ENCODE peak calls at places on chromosomes 12 and 14, in ten cellular contexts. M is CD8-positive, alpha-beta T cell; W is endodermal cell; V is stomach; E is A549; O is fibroblast of lung; U is ovary; S is hepatocyte; H is heart left ventricle; T is lung. K is an unnamed sample.

GRCh38 chr12:99111600-99111999 is 466.5 kb downstream of the APAF1 start:
- DNase-seq in S (no peak), H (no peak), O (no peak), M (no peak), T (no peak), E (no peak), V (no peak), U (no peak), W (no peak), K (no peak)

GRCh38 chr12:47276253-47277070 is 196.7 kb upstream of the AMIGO2 start:
- DNase-seq in T (peak; percentile 59), W (no peak), U (no peak), E (no peak), H (peak; percentile 32), V (no peak), S (peak; percentile 53), O (peak; percentile 72), M (peak; percentile 78), K (peak; percentile 26)

GRCh38 chr14:22657861-22658260 is 13.7 kb upstream of the OR6J1 start:
- DNase-seq in W (no peak), T (no peak), M (no peak), E (no peak), H (no peak), O (peak; percentile 78), S (no peak), V (no peak), U (no peak), K (no peak)

GRCh38 chr12:67468549-67469245 is 179.8 kb upstream of the DYRK2 start:
- DNase-seq in O (no peak), W (no peak), H (no peak), S (no peak), M (no peak), E (no peak), V (no peak), U (no peak), T (no peak), K (no peak)

GRCh38 chr14:23181946-23182345 is 1.5 kb downstream of the SLC7A8 start:
- DNase-seq in T (no peak), O (no peak), S (no peak), V (no peak), M (no peak), H (no peak), E (no peak), U (no peak), W (peak; percentile 53), K (no peak)

GRCh38 chr12:93380480-93381121 is 2.9 kb downstream of the NUDT4 start:
- DNase-seq in M (no peak), O (peak; percentile 62), E (no peak), V (no peak), U (no peak), S (peak; percentile 40), T (no peak), W (no peak), H (no peak), K (no peak)

GRCh38 chr12:131942671-131943070 is 7.1 kb upstream of the EP400 start:
- DNase-seq in H (peak; percentile 10), S (no peak), O (no peak), T (no peak), U (no peak), E (no peak), M (no peak), V (peak; percentile 7), W (no peak), K (no peak)

GRCh38 chr14:63473194-63473788 is 69.9 kb downstream of the PPP2R5E start:
- DNase-seq in V (no peak), U (no peak), W (no peak), E (no peak), H (no peak), T (no peak), S (no peak), O (peak; percentile 49), M (no peak), K (no peak)

GRCh38 chr12:122194804-122195203 is 8.7 kb upstream of the B3GNT4 start:
- DNase-seq in H (no peak), S (no peak), U (no peak), T (no peak), O (no peak), E (no peak), W (no peak), V (no peak), M (no peak), K (no peak)

GRCh38 chr12:122187466-122187865 is 4.5 kb downstream of the LRRC43 start:
- DNase-seq in T (no peak), H (no peak), E (no peak), U (no peak), W (peak; percentile 55), O (no peak), S (no peak), M (no peak), V (no peak), K (no peak)

GRCh38 chr12:122189626-122190475 is 6.9 kb downstream of the LRRC43 start:
- DNase-seq in M (no peak), S (no peak), H (no peak), T (no peak), U (no peak), W (no peak), O (no peak), V (no peak), E (no peak), K (no peak)

GRCh38 chr12:122192441-122192840 is 9.5 kb downstream of the LRRC43 start:
- DNase-seq in T (no peak), S (no peak), V (no peak), M (no peak), O (no peak), H (no peak), U (no peak), E (no peak), W (no peak), K (no peak)

DNA sequence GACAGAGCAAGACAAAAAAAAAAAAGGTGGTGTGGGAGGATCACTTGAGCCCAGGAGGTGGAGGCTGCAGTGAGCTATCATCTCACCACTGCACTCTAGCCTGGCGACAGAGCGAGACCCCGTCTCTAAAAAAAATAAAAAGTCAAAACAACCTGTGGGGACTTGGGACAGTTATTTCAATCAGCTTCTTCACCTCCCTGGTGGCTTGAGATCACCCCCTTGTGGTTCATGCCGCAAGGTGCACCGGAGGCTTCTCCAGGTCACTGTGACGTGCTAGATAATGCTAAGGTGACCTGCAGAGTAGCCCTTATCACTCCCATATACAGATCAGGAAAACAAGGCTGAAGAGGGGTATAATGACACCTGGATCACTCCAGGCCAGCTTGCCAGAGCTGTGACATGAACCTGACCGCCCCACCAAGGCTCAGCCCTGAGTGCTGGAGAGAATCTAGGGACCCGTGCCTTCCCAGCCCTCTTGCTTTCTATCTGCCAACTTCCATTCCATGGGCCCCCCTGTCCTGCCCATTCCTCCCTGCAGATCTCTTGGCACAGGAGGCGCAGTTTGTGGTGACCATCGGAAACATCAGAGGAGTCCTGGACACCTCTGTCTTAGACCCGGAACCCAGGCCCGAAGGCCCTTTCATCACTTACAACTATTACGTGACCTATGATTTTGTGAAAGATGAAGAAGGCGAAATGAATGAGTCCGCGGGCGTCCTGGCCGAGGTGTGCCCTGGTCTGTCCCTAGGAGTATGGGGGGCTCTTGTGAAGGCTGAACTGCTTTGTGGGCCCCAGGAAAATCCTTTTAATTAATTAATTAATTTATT is 8.1 kb downstream of the LRRC43 start:
- DNase-seq in O (peak; percentile 61), T (peak; percentile 51), U (peak; percentile 33), W (peak; percentile 98), S (peak; percentile 77), V (peak; percentile 83), M (peak; percentile 76), E (peak; percentile 93), H (peak; percentile 49), K (peak; percentile 49)
- TF ChIP-seq CTCF in O (peak; percentile 86), T (peak; percentile 60), U (no peak), W (peak; percentile 93), S (peak; percentile 69), V (peak; percentile 79), M (peak; percentile 69), E (peak; percentile 71), H (peak; percentile 60), K (peak; percentile 68)

DNA sequence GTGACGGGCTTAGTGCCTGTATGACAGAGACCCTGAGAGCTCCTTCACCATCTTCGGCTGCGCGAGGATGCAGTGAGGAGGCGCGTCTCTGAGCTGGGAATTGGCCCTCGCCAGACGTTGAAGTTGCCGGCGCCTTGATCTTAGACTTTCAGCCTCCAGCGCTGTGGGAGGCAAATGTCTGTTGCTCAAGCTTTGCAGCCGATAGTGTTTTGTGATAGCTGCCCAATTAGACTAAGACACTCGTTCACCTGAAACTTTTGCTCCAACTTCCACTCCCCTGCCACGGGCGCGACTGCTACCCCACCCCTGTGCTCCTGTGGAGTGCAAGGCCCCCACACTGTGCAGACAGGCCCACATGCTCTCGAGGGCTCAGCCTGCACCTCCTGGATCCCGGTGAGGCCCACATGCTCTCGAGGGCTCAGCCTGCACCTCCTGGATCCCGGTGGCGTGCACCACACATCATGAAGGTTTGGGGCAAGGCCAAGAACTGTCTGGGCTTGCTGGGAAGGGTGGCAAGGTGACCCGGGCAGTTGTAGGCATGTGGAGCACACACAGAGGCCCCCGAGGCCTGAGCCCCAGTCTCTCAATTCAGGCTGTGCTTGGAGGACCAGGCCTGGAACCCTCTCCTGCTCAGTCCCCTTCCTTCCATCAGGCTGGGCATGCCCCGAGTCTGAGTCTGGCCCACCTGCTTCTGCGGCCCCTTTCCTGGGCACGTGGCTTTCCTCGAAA is 324.6 kb downstream of the TMEM121 start:
- DNase-seq in E (no peak), O (no peak), W (peak; percentile 19), M (peak; percentile 48), U (peak; percentile 2), V (no peak), H (no peak), S (no peak), T (no peak), K (no peak)
- H3K9me3 ChIP-seq in E (no peaks in the 10 kb centered on the region), O (no peaks in the 10 kb centered on the region), W (peaks cover 28% of the 10 kb centered on the region), M (no peaks in the 10 kb centered on the region), U (no peaks in the 10 kb centered on the region), V (no peaks in the 10 kb centered on the region), H (no peaks in the 10 kb centered on the region), S (no peaks in the 10 kb centered on the region), T (no peaks in the 10 kb centered on the region), K (no peaks in the 10 kb centered on the region)

DNA sequence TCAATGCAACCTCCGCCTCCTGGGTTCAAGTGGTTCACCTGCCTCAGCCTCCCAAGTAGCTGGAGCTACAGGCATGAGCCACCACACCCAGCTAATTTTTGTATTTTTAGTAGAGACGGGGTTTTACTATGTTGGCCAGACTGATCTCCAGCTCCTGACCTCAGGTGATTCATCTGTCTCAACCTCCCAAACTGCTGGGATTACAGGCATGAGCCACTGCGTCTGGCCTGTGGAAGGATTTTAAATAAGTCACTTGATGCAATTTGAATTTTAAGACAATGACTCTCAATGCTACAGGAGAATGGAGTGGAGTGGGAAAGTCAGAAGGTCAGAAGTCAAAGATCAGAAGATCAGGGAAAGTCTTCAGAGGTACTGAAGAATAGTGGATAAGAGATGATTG is 15.3 kb downstream of the TMEM52B start:
- DNase-seq in H (no peak), E (no peak), V (no peak), S (no peak), W (no peak), U (no peak), M (no peak), T (no peak), O (no peak), K (no peak)
- H3K27ac ChIP-seq in H (no peak overlapping the region), E (no peak overlapping the region), V (no peak overlapping the region), S (no peak overlapping the region), W (no peak overlapping the region), U (no peak overlapping the region), M (no peak overlapping the region), T (no peak overlapping the region), O (no peak overlapping the region), K (no peak overlapping the region)

DNA sequence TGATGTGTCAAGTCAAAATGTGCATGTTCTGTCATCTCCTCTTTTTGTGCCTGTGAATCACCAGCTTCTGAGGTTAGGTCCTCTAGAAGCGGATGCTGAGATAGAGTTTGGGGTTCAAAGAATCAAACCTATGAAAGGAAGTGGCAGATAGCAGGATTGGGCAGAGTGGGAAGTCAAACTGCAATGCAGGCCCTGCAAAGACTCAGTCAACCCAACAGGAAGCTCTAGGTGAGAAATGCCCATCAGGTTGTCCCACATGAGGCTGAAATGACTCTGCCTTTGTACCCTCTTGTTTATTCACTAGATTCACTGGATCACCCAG is 4.5 kb upstream of the MIA2 start:
- DNase-seq in T (no peak), M (peak; percentile 67), E (no peak), H (no peak), W (no peak), S (no peak), U (no peak), O (no peak), V (no peak), K (peak; percentile 15)
- TF ChIP-seq CTCF in T (no peak), M (no peak), E (no peak), H (no peak), W (no peak), S (no peak), U (no peak), O (no peak), V (no peak), K (no peak)

K was measured in CD4-positive, alpha-beta T cell.